ENCODE peak calls at places on chromosome 1, in nine cellular contexts. H, Y, T, R, E, B, D, M and Z are unnamed samples.

GRCh38 chr1:966135-966602 is at the start of gene PLEKHN1:
- DNase-seq in H (no peak), Y (no peak), T (peak), R (no peak), E (peak), B (no peak), D (peak), M (peak), Z (peak)

GRCh38 chr1:227947678-227948492 is at the start of gene WNT9A:
- DNase-seq in H (peak), Y (peak), T (no peak), R (no peak), E (peak), B (no peak), D (peak), M (peak), Z (peak)

GRCh38 chr1:112744019-112744578 is 29.0 kb upstream of the PPM1J start:
- DNase-seq in H (peak), Y (peak), T (peak), R (no peak), E (peak), B (no peak), D (no peak), M (peak), Z (no peak)

GRCh38 chr1:219402925-219403324 is 210.0 kb downstream of the ZC3H11B start:
- DNase-seq in H (no peak), Y (no peak), T (no peak), R (no peak), E (no peak), B (no peak), D (no peak), M (no peak), Z (no peak)

GRCh38 chr1:114108741-114109255 is 44.9 kb downstream of the SYT6 start:
- DNase-seq in H (no peak), Y (no peak), T (peak), R (no peak), E (peak), B (no peak), D (peak), M (no peak), Z (peak)

GRCh38 chr1:211484738-211485479 is 7.1 kb downstream of the RD3 start:
- DNase-seq in H (no peak), Y (no peak), T (no peak), R (no peak), E (no peak), B (no peak), D (no peak), M (no peak), Z (no peak)

GRCh38 chr1:39238476-39238875 is 34.0 kb downstream of the MACF1 start:
- DNase-seq in H (peak), Y (no peak), T (peak), R (peak), E (peak), B (no peak), D (no peak), M (no peak), Z (no peak)

GRCh38 chr1:246320286-246320685 is 186.8 kb downstream of the SMYD3 start:
- DNase-seq in H (peak), Y (no peak), T (no peak), R (no peak), E (no peak), B (no peak), D (no peak), M (no peak), Z (no peak)

GRCh38 chr1:117025568-117025967 is 24.0 kb downstream of the CD101 start:
- DNase-seq in H (no peak), Y (no peak), T (no peak), R (no peak), E (no peak), B (no peak), D (no peak), M (no peak), Z (no peak)

GRCh38 chr1:183349201-183349711 is 68.9 kb downstream of the NMNAT2 start:
- DNase-seq in H (peak), Y (no peak), T (peak), R (peak), E (peak), B (no peak), D (no peak), M (no peak), Z (no peak)

GRCh38 chr1:157357111-157357510 is 195.2 kb downstream of the FCRL5 start:
- DNase-seq in H (no peak), Y (no peak), T (no peak), R (no peak), E (no peak), B (no peak), D (no peak), M (no peak), Z (no peak)

GRCh38 chr1:106651028-106651752 is 405.3 kb upstream of the PRMT6 start:
- DNase-seq in H (peak), Y (no peak), T (no peak), R (no peak), E (no peak), B (no peak), D (no peak), M (no peak), Z (no peak)

GRCh38 chr1:66315675-66316074 is 218.3 kb upstream of the SGIP1 start:
- DNase-seq in H (no peak), Y (no peak), T (no peak), R (no peak), E (peak), B (no peak), D (no peak), M (peak), Z (no peak)

GRCh38 chr1:226406401-226406881 is 1.5 kb downstream of the PARP1 start:
- DNase-seq in H (peak), Y (no peak), T (no peak), R (no peak), E (peak), B (peak), D (no peak), M (peak), Z (no peak)

GRCh38 chr1:1889847-1890505 is 911 bp downstream of the GNB1 start:
- DNase-seq in H (peak), Y (peak), T (peak), R (no peak), E (no peak), B (no peak), D (peak), M (peak), Z (peak)

GRCh38 chr1:218476385-218476784 is 131.2 kb downstream of the TGFB2 start:
- DNase-seq in H (peak), Y (no peak), T (peak), R (peak), E (peak), B (no peak), D (no peak), M (no peak), Z (no peak)

GRCh38 chr1:219488275-219488674 is 124.6 kb downstream of the ZC3H11B start:
- DNase-seq in H (no peak), Y (no peak), T (no peak), R (no peak), E (no peak), B (no peak), D (no peak), M (no peak), Z (no peak)

GRCh38 chr1:154972517-154973343 is 1.8 kb upstream of the CKS1B start:
- DNase-seq in H (peak), Y (peak), T (peak), R (peak), E (peak), B (no peak), D (no peak), M (peak), Z (no peak)

GRCh38 chr1:173802961-173803360 is 21.5 kb upstream of the DARS2 start:
- DNase-seq in H (no peak), Y (no peak), T (no peak), R (no peak), E (peak), B (no peak), D (no peak), M (no peak), Z (no peak)

GRCh38 chr1:180026556-180026955 is 71.9 kb downstream of the CEP350 start:
- DNase-seq in H (peak), Y (no peak), T (peak), R (no peak), E (peak), B (no peak), D (no peak), M (no peak), Z (no peak)

GRCh38 chr1:224894915-224895314 is 34.6 kb upstream of the DNAH14 start:
- DNase-seq in H (peak), Y (no peak), T (no peak), R (no peak), E (peak), B (no peak), D (no peak), M (no peak), Z (no peak)

GRCh38 chr1:115052454-115053083 is 22.9 kb downstream of the TSHB start:
- DNase-seq in H (peak), Y (peak), T (peak), R (no peak), E (peak), B (peak), D (peak), M (peak), Z (peak)

GRCh38 chr1:1920057-1920607 is 1.1 kb upstream of the TMEM52 start:
- DNase-seq in H (no peak), Y (no peak), T (no peak), R (no peak), E (no peak), B (no peak), D (no peak), M (no peak), Z (no peak)

GRCh38 chr1:26364956-26365355 is 7.6 kb downstream of the ZNF683 start:
- DNase-seq in H (no peak), Y (no peak), T (no peak), R (no peak), E (no peak), B (no peak), D (no peak), M (no peak), Z (no peak)

GRCh38 chr1:31434979-31435378 is 22.0 kb downstream of the SERINC2 start:
- DNase-seq in H (no peak), Y (no peak), T (no peak), R (no peak), E (no peak), B (no peak), D (no peak), M (no peak), Z (no peak)

GRCh38 chr1:58780586-58781452 is 3.0 kb downstream of the JUN start:
- DNase-seq in H (peak), Y (no peak), T (no peak), R (no peak), E (peak), B (no peak), D (no peak), M (peak), Z (no peak)

GRCh38 chr1:232291681-232292080 is 338.3 kb downstream of the SIPA1L2 start:
- DNase-seq in H (peak), Y (no peak), T (no peak), R (no peak), E (no peak), B (no peak), D (no peak), M (no peak), Z (no peak)

DNA sequence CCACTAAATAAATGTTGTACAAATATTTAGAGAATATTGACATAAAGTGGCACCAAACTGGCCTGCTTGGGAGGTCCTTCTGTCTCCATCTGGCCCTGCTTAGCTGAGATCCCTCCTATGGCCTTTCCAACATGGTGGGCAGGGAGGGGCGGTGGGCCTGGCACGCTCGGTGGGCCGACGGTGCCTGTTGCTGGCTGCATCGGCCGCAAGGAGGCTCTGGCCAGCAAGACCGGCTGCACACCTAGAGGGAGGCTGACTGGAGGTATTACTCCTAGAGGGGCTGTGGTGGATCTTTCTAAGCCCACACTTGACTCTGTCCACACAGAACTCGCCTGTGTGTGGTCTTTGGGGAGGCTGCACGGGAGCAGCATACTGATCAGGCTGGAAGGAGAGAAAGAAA is 41.7 kb upstream of the ZC3H12A start:
- DNase-seq in H (no peak), Y (no peak), T (no peak), R (no peak), E (no peak), B (no peak), D (no peak), M (no peak), Z (no peak)
- TF ChIP-seq CTCF in H (no peak), Y (no peak), T (no peak), R (no peak), E (no peak), B (no peak), D (no peak), M (no peak), Z (no peak)

GRCh38 chr1:205199090-205199930 is 12.2 kb downstream of the DSTYK start:
- DNase-seq in H (no peak), Y (no peak), T (peak), R (no peak), E (no peak), B (no peak), D (no peak), M (no peak), Z (peak)
- TF ChIP-seq CTCF in H (no peak), Y (no peak), T (no peak), R (no peak), E (no peak), B (no peak), D (no peak), M (no peak), Z (no peak)

GRCh38 chr1:235199441-235199840 is 38.4 kb upstream of the RBM34 start:
- DNase-seq in H (peak), Y (no peak), T (peak), R (no peak), E (peak), B (no peak), D (no peak), M (no peak), Z (no peak)
- TF ChIP-seq CTCF in H (peak), Y (peak), T (peak), R (peak), E (peak), B (no peak), D (peak), M (no peak), Z (no peak)

GRCh38 chr1:28883242-28883616 is 31.1 kb upstream of the EPB41 start:
- DNase-seq in H (no peak), Y (no peak), T (no peak), R (no peak), E (no peak), B (no peak), D (no peak), M (no peak), Z (no peak)

GRCh38 chr1:28871631-28872401 is 42.6 kb upstream of the EPB41 start:
- DNase-seq in H (no peak), Y (no peak), T (no peak), R (no peak), E (no peak), B (no peak), D (no peak), M (no peak), Z (no peak)

GRCh38 chr1:28878796-28879195 is 35.6 kb upstream of the EPB41 start:
- DNase-seq in H (no peak), Y (no peak), T (no peak), R (no peak), E (no peak), B (no peak), D (no peak), M (no peak), Z (no peak)

GRCh38 chr1:28882009-28882628 is 32.2 kb upstream of the EPB41 start:
- DNase-seq in H (peak), Y (peak), T (peak), R (peak), E (peak), B (peak), D (peak), M (peak), Z (peak)

DNA sequence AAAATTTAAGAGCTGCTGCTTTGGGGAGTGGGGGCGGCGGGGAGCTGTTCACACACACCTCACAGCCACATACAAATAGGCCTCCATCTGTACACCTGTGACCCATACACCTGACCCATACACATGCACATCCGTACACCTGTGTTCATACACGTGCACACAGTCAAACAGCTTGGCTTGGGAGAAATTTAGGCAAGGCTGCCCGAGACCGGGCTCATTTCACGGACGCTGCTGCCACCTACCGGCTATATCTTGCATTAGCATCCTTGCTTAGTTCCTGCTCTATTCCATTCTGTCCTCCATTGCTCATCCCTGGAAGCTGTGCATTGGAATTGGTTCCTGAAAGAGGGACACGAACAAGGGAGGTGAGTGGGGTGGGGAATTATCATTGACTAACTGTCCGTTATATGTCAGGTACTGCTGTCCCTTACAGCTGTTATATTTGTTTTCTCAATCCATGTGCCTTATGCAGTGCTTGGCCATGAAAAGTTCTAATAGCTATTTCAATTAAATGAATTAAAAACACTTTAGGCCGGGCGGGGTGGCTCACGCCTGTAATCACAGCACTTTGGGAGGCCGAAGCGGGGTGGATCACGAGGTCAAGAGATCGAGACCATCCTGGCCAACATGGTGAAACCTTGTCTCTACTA is 37.1 kb upstream of the EPB41 start:
- DNase-seq in H (peak), Y (peak), T (peak), R (no peak), E (peak), B (peak), D (peak), M (peak), Z (peak)
- TF ChIP-seq CTCF in H (peak), Y (peak), T (peak), R (peak), E (peak), B (peak), D (peak), M (peak), Z (peak)

GRCh38 chr1:41501581-41501980 is 17.1 kb upstream of the EDN2 start:
- DNase-seq in H (no peak), Y (no peak), T (no peak), R (no peak), E (no peak), B (no peak), D (no peak), M (no peak), Z (no peak)

GRCh38 chr1:41500781-41501518 is 16.5 kb upstream of the EDN2 start:
- DNase-seq in H (no peak), Y (no peak), T (peak), R (no peak), E (no peak), B (no peak), D (no peak), M (no peak), Z (no peak)

GRCh38 chr1:41504126-41505035 is 19.9 kb upstream of the EDN2 start:
- DNase-seq in H (peak), Y (no peak), T (peak), R (no peak), E (peak), B (no peak), D (peak), M (peak), Z (no peak)

GRCh38 chr1:41502912-41503311 is 18.4 kb upstream of the EDN2 start:
- DNase-seq in H (no peak), Y (peak), T (no peak), R (no peak), E (no peak), B (no peak), D (no peak), M (no peak), Z (no peak)

DNA sequence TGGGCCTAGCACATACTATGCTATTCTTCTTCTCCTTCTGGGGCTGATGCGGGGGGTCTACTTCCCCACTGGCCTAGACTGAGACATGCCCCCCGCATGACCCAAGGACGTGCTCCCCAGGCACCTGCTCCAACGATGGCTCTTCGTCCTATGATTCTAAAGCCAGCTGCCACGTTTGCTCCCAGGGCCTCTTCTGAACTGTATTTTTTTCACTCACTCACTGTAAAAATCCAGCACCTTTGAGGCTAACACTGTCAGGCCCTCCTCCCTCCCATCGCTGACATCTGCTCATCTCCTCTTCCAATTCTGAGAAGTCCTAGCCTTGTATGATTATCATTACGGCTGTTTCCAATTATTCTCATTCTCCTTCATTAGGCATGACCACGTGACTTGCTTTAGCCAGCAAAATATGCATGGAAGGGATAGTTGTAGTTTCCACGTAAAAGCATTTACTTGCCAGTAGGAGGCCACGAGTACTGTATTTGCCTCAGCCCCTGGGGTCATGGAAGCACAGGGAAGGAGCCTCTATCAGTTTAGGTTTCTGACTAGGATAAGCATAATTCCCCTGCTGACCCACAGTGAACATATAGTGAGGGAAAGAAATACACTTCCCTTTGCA is 19.1 kb upstream of the EDN2 start:
- DNase-seq in H (no peak), Y (no peak), T (no peak), R (no peak), E (no peak), B (no peak), D (no peak), M (no peak), Z (no peak)
- TF ChIP-seq CTCF in H (peak), Y (peak), T (peak), R (peak), E (no peak), B (no peak), D (no peak), M (no peak), Z (no peak)

GRCh38 chr1:24925082-24925779 is 4.8 kb downstream of the RUNX3 start:
- DNase-seq in H (no peak), Y (no peak), T (no peak), R (no peak), E (no peak), B (no peak), D (peak), M (no peak), Z (peak)

GRCh38 chr1:24927886-24928630 is 2.0 kb downstream of the RUNX3 start:
- DNase-seq in H (peak), Y (no peak), T (no peak), R (no peak), E (peak), B (no peak), D (no peak), M (no peak), Z (no peak)

GRCh38 chr1:24925963-24926362 is 4.1 kb downstream of the RUNX3 start:
- DNase-seq in H (no peak), Y (no peak), T (no peak), R (no peak), E (no peak), B (no peak), D (no peak), M (no peak), Z (no peak)

GRCh38 chr1:24927473-24927872 is 2.6 kb downstream of the RUNX3 start:
- DNase-seq in H (no peak), Y (no peak), T (no peak), R (no peak), E (no peak), B (no peak), D (no peak), M (no peak), Z (no peak)

GRCh38 chr1:24926596-24927249 is 3.4 kb downstream of the RUNX3 start:
- DNase-seq in H (no peak), Y (peak), T (peak), R (no peak), E (no peak), B (no peak), D (no peak), M (no peak), Z (peak)
- TF ChIP-seq CTCF in H (no peak), Y (no peak), T (peak), R (no peak), E (no peak), B (no peak), D (peak), M (no peak), Z (no peak)

GRCh38 chr1:191457889-191458288 is 700.4 kb upstream of the RGS18 start:
- DNase-seq in H (no peak), Y (no peak), T (no peak), R (no peak), E (no peak), B (no peak), D (no peak), M (no peak), Z (no peak)

GRCh38 chr1:191453487-191453886 is 704.8 kb upstream of the RGS18 start:
- DNase-seq in H (no peak), Y (no peak), T (no peak), R (no peak), E (no peak), B (no peak), D (no peak), M (no peak), Z (no peak)
- TF ChIP-seq CTCF in H (no peak), Y (no peak), T (no peak), R (no peak), E (no peak), B (no peak), D (no peak), M (no peak), Z (no peak)